ENCODE peak calls at places on chromosomes 16 and 17, in eight cellular contexts. One of them, this sample, is unnamed.

GRCh38 chr17:76547183-76547641 is 7.4 kb downstream of the PRCD start:
- DNase-seq in H9: peak; percentile 75
- DNase-seq in chondrocyte: peak; percentile 52
- DNase-seq in astrocyte of the cerebellum: no peak
- DNase-seq in HFFc6: peak; percentile 71
- DNase-seq in nephron progenitor cell: peak; percentile 77
- DNase-seq in neural progenitor cell: peak; percentile 86
- DNase-seq in endothelial cell of umbilical vein: peak; percentile 65
- DNase-seq in this sample: no peak

GRCh38 chr16:72023962-72024361 is 15.4 kb downstream of the DHODH start:
- DNase-seq in neural progenitor cell: no peak
- DNase-seq in endothelial cell of umbilical vein: no peak
- DNase-seq in astrocyte of the cerebellum: no peak
- DNase-seq in nephron progenitor cell: no peak
- DNase-seq in chondrocyte: no peak
- DNase-seq in H9: no peak
- DNase-seq in HFFc6: no peak
- DNase-seq in this sample: no peak

GRCh38 chr17:3004925-3005324 is 58.5 kb downstream of the OR1D5 start:
- DNase-seq in HFFc6: no peak
- DNase-seq in astrocyte of the cerebellum: no peak
- DNase-seq in nephron progenitor cell: no peak
- DNase-seq in H9: no peak
- DNase-seq in chondrocyte: no peak
- DNase-seq in endothelial cell of umbilical vein: no peak
- DNase-seq in neural progenitor cell: no peak
- DNase-seq in this sample: no peak

GRCh38 chr17:57515662-57516211 is 229.4 kb downstream of the CCDC182 start:
- DNase-seq in neural progenitor cell: no peak
- DNase-seq in chondrocyte: no peak
- DNase-seq in nephron progenitor cell: no peak
- DNase-seq in HFFc6: no peak
- DNase-seq in endothelial cell of umbilical vein: peak; percentile 17
- DNase-seq in astrocyte of the cerebellum: no peak
- DNase-seq in H9: no peak
- DNase-seq in this sample: no peak

GRCh38 chr16:58814348-58814801 is 80.3 kb upstream of the GOT2 start:
- DNase-seq in neural progenitor cell: peak; percentile 74
- DNase-seq in H9: peak; percentile 52
- DNase-seq in chondrocyte: no peak
- DNase-seq in nephron progenitor cell: peak; percentile 63
- DNase-seq in endothelial cell of umbilical vein: peak; percentile 63
- DNase-seq in astrocyte of the cerebellum: peak; percentile 15
- DNase-seq in HFFc6: peak; percentile 30
- DNase-seq in this sample: no peak

GRCh38 chr17:42311240-42312034 is 23.1 kb downstream of the STAT5A start:
- DNase-seq in H9: peak; percentile 72
- DNase-seq in HFFc6: peak; percentile 75
- DNase-seq in nephron progenitor cell: peak; percentile 74
- DNase-seq in chondrocyte: no peak
- DNase-seq in endothelial cell of umbilical vein: no peak
- DNase-seq in neural progenitor cell: peak; percentile 78
- DNase-seq in astrocyte of the cerebellum: peak; percentile 57
- DNase-seq in this sample: peak; percentile 76

GRCh38 chr17:55210292-55210691 is 54.5 kb upstream of the HLF start:
- DNase-seq in HFFc6: no peak
- DNase-seq in endothelial cell of umbilical vein: no peak
- DNase-seq in astrocyte of the cerebellum: no peak
- DNase-seq in neural progenitor cell: no peak
- DNase-seq in H9: no peak
- DNase-seq in nephron progenitor cell: no peak
- DNase-seq in chondrocyte: no peak
- DNase-seq in this sample: no peak

GRCh38 chr16:23014592-23014991 is 134.7 kb downstream of the USP31 start:
- DNase-seq in chondrocyte: no peak
- DNase-seq in HFFc6: no peak
- DNase-seq in nephron progenitor cell: no peak
- DNase-seq in neural progenitor cell: no peak
- DNase-seq in endothelial cell of umbilical vein: no peak
- DNase-seq in astrocyte of the cerebellum: no peak
- DNase-seq in H9: no peak
- DNase-seq in this sample: no peak

GRCh38 chr17:43851744-43852143 is 4.8 kb downstream of the CD300LG start:
- DNase-seq in endothelial cell of umbilical vein: no peak
- DNase-seq in HFFc6: no peak
- DNase-seq in neural progenitor cell: no peak
- DNase-seq in chondrocyte: no peak
- DNase-seq in nephron progenitor cell: no peak
- DNase-seq in H9: no peak
- DNase-seq in astrocyte of the cerebellum: no peak
- DNase-seq in this sample: no peak

GRCh38 chr16:3872216-3872895 is 8.2 kb downstream of the CREBBP start:
- DNase-seq in chondrocyte: no peak
- DNase-seq in H9: no peak
- DNase-seq in endothelial cell of umbilical vein: no peak
- DNase-seq in HFFc6: peak; percentile 19
- DNase-seq in nephron progenitor cell: no peak
- DNase-seq in astrocyte of the cerebellum: no peak
- DNase-seq in neural progenitor cell: peak; percentile 32
- DNase-seq in this sample: no peak

GRCh38 chr17:4738136-4739121 is 1.2 kb upstream of the ZMYND15 start:
- DNase-seq in HFFc6: no peak
- DNase-seq in nephron progenitor cell: no peak
- DNase-seq in H9: no peak
- DNase-seq in chondrocyte: no peak
- DNase-seq in astrocyte of the cerebellum: no peak
- DNase-seq in endothelial cell of umbilical vein: no peak
- DNase-seq in neural progenitor cell: peak; percentile 33
- DNase-seq in this sample: no peak

GRCh38 chr17:64718058-64718457 is 56.0 kb upstream of the SMURF2 start:
- DNase-seq in chondrocyte: no peak
- DNase-seq in astrocyte of the cerebellum: no peak
- DNase-seq in H9: no peak
- DNase-seq in nephron progenitor cell: no peak
- DNase-seq in neural progenitor cell: no peak
- DNase-seq in HFFc6: no peak
- DNase-seq in endothelial cell of umbilical vein: no peak
- DNase-seq in this sample: no peak

DNA sequence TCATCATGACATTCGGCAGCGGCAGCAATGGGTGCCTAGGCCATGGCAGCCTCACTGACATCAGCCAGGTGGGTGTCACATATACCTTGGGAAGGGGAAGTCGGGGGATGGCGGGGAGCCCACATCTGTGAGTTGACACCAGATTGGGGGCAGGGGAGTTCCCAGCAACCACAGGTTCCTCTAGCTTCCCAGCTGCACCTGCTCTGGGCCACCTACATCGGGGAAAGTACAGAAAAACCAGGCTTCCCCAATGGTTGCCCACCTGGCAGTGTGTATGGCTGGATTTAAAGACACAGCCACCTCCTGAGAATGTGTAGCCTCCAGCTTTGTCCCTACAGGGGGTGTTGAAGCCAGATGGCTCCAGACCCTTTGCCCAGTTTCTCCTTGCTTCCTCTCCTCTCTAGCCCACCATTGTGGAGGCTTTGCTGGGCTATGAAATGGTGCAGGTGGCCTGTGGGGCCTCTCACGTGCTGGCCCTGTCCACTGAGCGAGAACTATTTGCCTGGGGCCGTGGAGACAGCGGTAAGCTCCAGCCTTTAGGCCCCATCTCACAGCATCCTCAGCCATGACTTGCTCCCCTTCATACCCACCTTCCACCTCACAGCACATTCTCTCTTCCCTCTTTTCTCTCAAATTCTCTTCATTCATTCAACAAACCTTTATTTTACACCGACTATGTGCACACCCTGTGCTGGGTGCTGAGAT is 5.0 kb upstream of the TRAF4 start:
- DNase-seq in astrocyte of the cerebellum: no peak
- DNase-seq in nephron progenitor cell: no peak
- DNase-seq in HFFc6: no peak
- DNase-seq in endothelial cell of umbilical vein: no peak
- DNase-seq in H9: no peak
- DNase-seq in chondrocyte: peak; percentile 77
- DNase-seq in neural progenitor cell: no peak
- DNase-seq in this sample: no peak
- TF ChIP-seq CTCF in astrocyte of the cerebellum: no peak
- TF ChIP-seq CTCF in nephron progenitor cell: no peak
- TF ChIP-seq CTCF in HFFc6: no peak
- TF ChIP-seq CTCF in endothelial cell of umbilical vein: no peak
- TF ChIP-seq CTCF in H9: no peak
- TF ChIP-seq CTCF in chondrocyte: no peak
- TF ChIP-seq CTCF in neural progenitor cell: no peak
- TF ChIP-seq CTCF in this sample: no peak

GRCh38 chr16:24499193-24499814 is 40.1 kb upstream of the RBBP6 start:
- DNase-seq in neural progenitor cell: peak; percentile 79
- DNase-seq in nephron progenitor cell: peak; percentile 53
- DNase-seq in chondrocyte: peak; percentile 14
- DNase-seq in endothelial cell of umbilical vein: peak; percentile 13
- DNase-seq in HFFc6: peak; percentile 35
- DNase-seq in astrocyte of the cerebellum: no peak
- DNase-seq in H9: peak; percentile 83
- DNase-seq in this sample: no peak
- TF ChIP-seq CTCF in neural progenitor cell: peak; percentile 82
- TF ChIP-seq CTCF in nephron progenitor cell: peak; percentile 49
- TF ChIP-seq CTCF in chondrocyte: peak; percentile 60
- TF ChIP-seq CTCF in endothelial cell of umbilical vein: peak; percentile 39
- TF ChIP-seq CTCF in HFFc6: peak; percentile 73
- TF ChIP-seq CTCF in astrocyte of the cerebellum: peak; percentile 23
- TF ChIP-seq CTCF in H9: peak; percentile 84
- TF ChIP-seq CTCF in this sample: no peak

GRCh38 chr16:81461243-81461642 is 16.6 kb downstream of the CMIP start:
- DNase-seq in neural progenitor cell: no peak
- DNase-seq in HFFc6: no peak
- DNase-seq in nephron progenitor cell: no peak
- DNase-seq in endothelial cell of umbilical vein: no peak
- DNase-seq in H9: no peak
- DNase-seq in astrocyte of the cerebellum: no peak
- DNase-seq in chondrocyte: no peak
- DNase-seq in this sample: no peak

GRCh38 chr16:81464279-81464678 is 19.7 kb downstream of the CMIP start:
- DNase-seq in H9: no peak
- DNase-seq in chondrocyte: no peak
- DNase-seq in neural progenitor cell: no peak
- DNase-seq in astrocyte of the cerebellum: no peak
- DNase-seq in HFFc6: no peak
- DNase-seq in endothelial cell of umbilical vein: no peak
- DNase-seq in nephron progenitor cell: no peak
- DNase-seq in this sample: no peak

GRCh38 chr16:81461756-81462155 is 17.1 kb downstream of the CMIP start:
- DNase-seq in H9: no peak
- DNase-seq in nephron progenitor cell: no peak
- DNase-seq in astrocyte of the cerebellum: no peak
- DNase-seq in HFFc6: no peak
- DNase-seq in chondrocyte: no peak
- DNase-seq in neural progenitor cell: no peak
- DNase-seq in endothelial cell of umbilical vein: no peak
- DNase-seq in this sample: no peak

GRCh38 chr16:81463296-81463890 is 18.8 kb downstream of the CMIP start:
- DNase-seq in H9: no peak
- DNase-seq in nephron progenitor cell: no peak
- DNase-seq in chondrocyte: no peak
- DNase-seq in HFFc6: no peak
- DNase-seq in endothelial cell of umbilical vein: no peak
- DNase-seq in astrocyte of the cerebellum: peak; percentile 57
- DNase-seq in neural progenitor cell: no peak
- DNase-seq in this sample: no peak

GRCh38 chr16:81462683-81463082 is 18.1 kb downstream of the CMIP start:
- DNase-seq in astrocyte of the cerebellum: no peak
- DNase-seq in chondrocyte: no peak
- DNase-seq in nephron progenitor cell: no peak
- DNase-seq in HFFc6: no peak
- DNase-seq in neural progenitor cell: no peak
- DNase-seq in endothelial cell of umbilical vein: no peak
- DNase-seq in H9: no peak
- DNase-seq in this sample: no peak
- TF ChIP-seq CTCF in astrocyte of the cerebellum: no peak
- TF ChIP-seq CTCF in chondrocyte: no peak
- TF ChIP-seq CTCF in nephron progenitor cell: no peak
- TF ChIP-seq CTCF in HFFc6: no peak
- TF ChIP-seq CTCF in neural progenitor cell: no peak
- TF ChIP-seq CTCF in endothelial cell of umbilical vein: no peak
- TF ChIP-seq CTCF in H9: no peak
- TF ChIP-seq CTCF in this sample: no peak

GRCh38 chr17:78174332-78174869 is 6.0 kb downstream of the SYNGR2 start:
- DNase-seq in neural progenitor cell: no peak
- DNase-seq in chondrocyte: no peak
- DNase-seq in HFFc6: no peak
- DNase-seq in H9: no peak
- DNase-seq in nephron progenitor cell: no peak
- DNase-seq in astrocyte of the cerebellum: no peak
- DNase-seq in endothelial cell of umbilical vein: peak; percentile 73
- DNase-seq in this sample: peak; percentile 80

GRCh38 chr17:78176548-78177025 is 8.2 kb downstream of the SYNGR2 start:
- DNase-seq in chondrocyte: no peak
- DNase-seq in nephron progenitor cell: peak; percentile 81
- DNase-seq in HFFc6: peak; percentile 22
- DNase-seq in astrocyte of the cerebellum: no peak
- DNase-seq in endothelial cell of umbilical vein: peak; percentile 52
- DNase-seq in H9: peak; percentile 91
- DNase-seq in neural progenitor cell: peak; percentile 79
- DNase-seq in this sample: peak; percentile 77

GRCh38 chr17:78175643-78175981 is 7.2 kb downstream of the SYNGR2 start:
- DNase-seq in H9: no peak
- DNase-seq in HFFc6: no peak
- DNase-seq in astrocyte of the cerebellum: no peak
- DNase-seq in neural progenitor cell: no peak
- DNase-seq in nephron progenitor cell: no peak
- DNase-seq in endothelial cell of umbilical vein: no peak
- DNase-seq in chondrocyte: no peak
- DNase-seq in this sample: no peak

GRCh38 chr17:78173025-78173715 is 4.8 kb downstream of the SYNGR2 start:
- DNase-seq in H9: no peak
- DNase-seq in nephron progenitor cell: no peak
- DNase-seq in neural progenitor cell: no peak
- DNase-seq in chondrocyte: no peak
- DNase-seq in endothelial cell of umbilical vein: no peak
- DNase-seq in astrocyte of the cerebellum: no peak
- DNase-seq in HFFc6: no peak
- DNase-seq in this sample: no peak

DNA sequence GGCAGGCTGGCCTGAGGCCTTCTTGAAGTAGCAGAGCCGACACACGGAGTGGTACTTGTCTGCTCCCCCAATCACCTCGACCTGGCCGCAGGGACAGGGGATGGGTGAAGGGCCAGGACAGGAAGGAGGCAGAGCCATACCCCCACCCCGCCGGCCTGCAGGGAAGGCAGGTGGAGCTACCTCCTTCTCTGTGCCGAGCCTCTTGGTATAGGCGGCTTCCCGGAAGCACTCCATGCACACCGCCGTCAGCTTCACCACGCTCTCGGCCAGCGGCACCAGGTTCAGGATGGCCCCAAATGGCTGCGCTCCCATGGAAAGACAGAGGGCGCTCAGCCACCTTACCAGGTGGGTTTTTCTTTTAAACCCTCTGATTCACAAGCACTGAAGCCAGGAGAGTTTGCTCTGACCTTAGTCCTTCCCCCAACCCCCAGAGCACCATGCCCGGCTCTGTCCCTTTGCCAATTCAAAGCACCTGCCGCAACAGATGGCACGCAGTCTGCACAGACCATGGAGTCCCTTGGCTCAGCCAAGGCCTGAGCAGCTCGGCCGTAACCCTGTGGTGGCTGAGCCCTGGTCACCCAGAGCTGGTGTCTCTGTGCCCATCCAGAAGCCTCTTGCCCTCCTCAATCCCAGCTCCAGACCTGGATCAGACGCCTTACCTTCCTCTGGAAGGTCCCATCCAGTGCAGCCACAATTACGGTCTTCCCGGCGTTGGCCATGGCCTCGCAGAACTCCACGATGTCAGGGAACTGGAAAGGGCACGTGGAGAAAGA is 6.7 kb downstream of the SYNGR2 start:
- DNase-seq in HFFc6: no peak
- DNase-seq in astrocyte of the cerebellum: no peak
- DNase-seq in neural progenitor cell: peak; percentile 33
- DNase-seq in endothelial cell of umbilical vein: no peak
- DNase-seq in chondrocyte: no peak
- DNase-seq in nephron progenitor cell: no peak
- DNase-seq in H9: peak; percentile 84
- DNase-seq in this sample: no peak
- TF ChIP-seq CTCF in HFFc6: peak; percentile 40
- TF ChIP-seq CTCF in astrocyte of the cerebellum: no peak
- TF ChIP-seq CTCF in neural progenitor cell: peak; percentile 35
- TF ChIP-seq CTCF in endothelial cell of umbilical vein: no peak
- TF ChIP-seq CTCF in chondrocyte: no peak
- TF ChIP-seq CTCF in nephron progenitor cell: no peak
- TF ChIP-seq CTCF in H9: peak; percentile 63
- TF ChIP-seq CTCF in this sample: peak; percentile 35

This sample was measured in CD14-positive monocyte.